ENCODE peak calls at places on chromosomes 4 and X, in nine cellular contexts. Z is activated CD8-positive, alpha-beta memory T cell treated with anti-CD3 and anti-CD28 coated beads for 48 hours; I is effector memory CD8-positive, alpha-beta T cell; X is stimulated activated CD8-positive, alpha-beta memory T cell treated with anti-CD3 and anti-CD28 coated beads, Interleukin-2, amount 100 ng/mL, for 1 hour; E is nucleus accumbens; V is activated T-cell treated with anti-CD3 and anti-CD28 coated beads for 1 hour; C is RWPE1; Q is H7; A is heart left ventricle. Y is an unnamed sample.

GRCh38 chrX:15750611-15751159 is 12.6 kb downstream of the CA5B start:
- DNase-seq in I (no peak), X (no peak), Q (no peak), C (no peak), E (no peak), V (no peak), A (no peak), Z (no peak), Y (no peak)

GRCh38 chr4:79413486-79413885 is 5.5 kb upstream of the GK2 start:
- DNase-seq in C (no peak), A (no peak), E (no peak), V (no peak), I (no peak), X (no peak), Z (no peak), Q (no peak), Y (no peak)

GRCh38 chr4:74531952-74532794 is 87.2 kb downstream of the AREG start:
- DNase-seq in V (no peak), I (no peak), C (peak), A (no peak), E (peak), X (no peak), Q (peak), Z (no peak), Y (no peak)

GRCh38 chrX:5674036-5674435 is 554.6 kb downstream of the NLGN4X start:
- DNase-seq in I (no peak), Z (no peak), E (no peak), C (no peak), V (no peak), Q (no peak), A (no peak), X (no peak), Y (no peak)

GRCh38 chr4:123701046-123701445 is 304.5 kb downstream of the SPRY1 start:
- DNase-seq in I (no peak), A (no peak), V (no peak), E (no peak), X (no peak), Q (no peak), Z (no peak), C (no peak), Y (no peak)

GRCh38 chr4:38360201-38360600 is 303.8 kb upstream of the KLF3 start:
- DNase-seq in A (no peak), Q (no peak), C (no peak), V (no peak), X (no peak), Z (no peak), E (no peak), I (no peak), Y (no peak)

GRCh38 chr4:13559414-13559813 is 15.1 kb upstream of the NKX3-2 start:
- DNase-seq in E (no peak), C (no peak), A (no peak), X (no peak), V (no peak), Z (no peak), I (no peak), Q (no peak), Y (no peak)

GRCh38 chr4:42643685-42644084 is 13.2 kb downstream of the ATP8A1 start:
- DNase-seq in Z (no peak), E (no peak), I (no peak), C (no peak), Q (no peak), A (no peak), X (no peak), V (no peak), Y (no peak)

GRCh38 chr4:150164956-150165355 is 86.7 kb downstream of the DCLK2 start:
- DNase-seq in V (no peak), Z (no peak), X (no peak), I (no peak), A (no peak), Q (no peak), E (no peak), C (no peak), Y (no peak)

GRCh38 chr4:85761803-85762202 is 286.9 kb downstream of the ARHGAP24 start:
- DNase-seq in V (no peak), C (no peak), Q (no peak), I (no peak), Z (no peak), E (no peak), X (no peak), A (peak), Y (no peak)

GRCh38 chr4:14640476-14640875 is 361.8 kb upstream of the CPEB2 start:
- DNase-seq in X (no peak), C (no peak), E (no peak), A (no peak), Z (no peak), I (no peak), V (no peak), Q (no peak), Y (no peak)

GRCh38 chr4:57265831-57266582 is 155.8 kb upstream of the IGFBP7 start:
- DNase-seq in Z (no peak), C (no peak), V (no peak), X (no peak), Q (peak), A (no peak), E (peak), I (no peak), Y (no peak)

GRCh38 chrX:136147320-136147901 is at the start of gene FHL1:
- DNase-seq in I (peak), Z (no peak), C (peak), V (peak), Q (peak), E (peak), X (no peak), A (peak), Y (peak)

GRCh38 chrX:71198066-71198465 is 25.0 kb upstream of the GJB1 start:
- DNase-seq in Q (no peak), E (peak), V (no peak), C (no peak), X (no peak), A (no peak), Z (no peak), I (no peak), Y (no peak)

GRCh38 chr4:185566425-185566824 is 31.1 kb upstream of the PDLIM3 start:
- DNase-seq in I (no peak), V (no peak), Q (no peak), C (no peak), A (peak), E (no peak), Z (no peak), X (no peak), Y (no peak)